ENCODE peak calls at places on chromosomes 3 and 15, in six cellular contexts. O is iris pigment epithelial cell, Y is IMR-90, I is psoas muscle, H is GM20000, M is GM13977. C is an unnamed sample.

GRCh38 chr3:45906681-45907220 is 20.4 kb downstream of the CCR9 start:
- DNase-seq in M (no peak), H (no peak), I (peak; percentile 43), Y (peak; percentile 84), O (peak; percentile 90), C (no peak)

GRCh38 chr3:171108066-171108465 is 81.5 kb upstream of the SLC2A2 start:
- DNase-seq in H (no peak), M (no peak), O (peak; percentile 25), I (no peak), Y (peak; percentile 29), C (no peak)

GRCh38 chr3:190840146-190840545 is 22.3 kb downstream of the GMNC start:
- DNase-seq in Y (peak; percentile 2), I (no peak), O (peak; percentile 8), M (no peak), H (no peak), C (no peak)

GRCh38 chr3:172065967-172066762 is 26.8 kb downstream of the FNDC3B start:
- DNase-seq in H (no peak), Y (peak; percentile 68), I (no peak), O (peak; percentile 87), M (no peak), C (no peak)

GRCh38 chr3:159586587-159587202 is 401.9 kb upstream of the IL12A start:
- DNase-seq in M (no peak), Y (peak; percentile 63), H (no peak), O (peak; percentile 65), I (no peak), C (no peak)

GRCh38 chr15:38844683-38845195 is 280.1 kb upstream of the RASGRP1 start:
- DNase-seq in I (no peak), M (no peak), H (no peak), O (peak; percentile 60), Y (peak; percentile 52), C (no peak)

GRCh38 chr3:113212155-113212844 is 943 bp downstream of the BOC start:
- DNase-seq in M (no peak), I (peak; percentile 36), H (peak; percentile 53), O (peak; percentile 15), Y (no peak), C (no peak)

GRCh38 chr15:67548862-67549651 is 6.6 kb downstream of the MAP2K5 start:
- DNase-seq in H (no peak), M (no peak), O (no peak), I (no peak), Y (no peak), C (no peak)

GRCh38 chr3:198092276-198092675 is 132.3 kb downstream of the LMLN start:
- DNase-seq in M (no peak), I (no peak), O (no peak), Y (no peak), H (no peak), C (no peak)

GRCh38 chr3:81485444-81485865 is 276.0 kb downstream of the GBE1 start:
- DNase-seq in Y (peak; percentile 78), O (peak; percentile 77), H (peak; percentile 26), M (peak; percentile 29), I (no peak), C (no peak)

GRCh38 chr15:51888593-51889195 is 59.2 kb downstream of the TMOD3 start:
- DNase-seq in O (peak; percentile 24), I (no peak), Y (peak; percentile 31), M (peak; percentile 51), H (peak; percentile 58), C (no peak)

GRCh38 chr15:65791335-65792129 is 561 bp downstream of the DENND4A start:
- DNase-seq in O (peak; percentile 38), M (peak; percentile 65), I (peak; percentile 71), Y (no peak), H (peak; percentile 23), C (peak; percentile 61)

GRCh38 chr3:107928084-107928445 is 162.8 kb downstream of the CD47 start:
- DNase-seq in Y (peak; percentile 49), I (no peak), O (peak; percentile 58), M (no peak), H (peak; percentile 36), C (no peak)

GRCh38 chr3:111639316-111639715 is 44.2 kb upstream of the ZBED2 start:
- DNase-seq in M (no peak), O (no peak), H (no peak), I (no peak), Y (no peak), C (no peak)

GRCh38 chr15:80264031-80264430 is 12.0 kb upstream of the CTXND1 start:
- DNase-seq in O (peak; percentile 29), H (no peak), M (no peak), I (no peak), Y (peak; percentile 22), C (no peak)

GRCh38 chr3:47096955-47097354 is 67.0 kb downstream of the SETD2 start:
- DNase-seq in I (no peak), M (no peak), O (peak; percentile 85), H (no peak), Y (peak; percentile 77), C (no peak)

GRCh38 chr3:21705769-21706168 is 45.2 kb downstream of the ZNF385D start:
- DNase-seq in H (no peak), I (peak; percentile 64), O (peak; percentile 30), Y (peak; percentile 69), M (no peak), C (peak; percentile 31)

GRCh38 chr3:150216866-150217600 is 191.1 kb upstream of the TSC22D2 start:
- DNase-seq in M (no peak), O (no peak), Y (no peak), I (no peak), H (no peak), C (no peak)

GRCh38 chr3:68088216-68088615 is 433.8 kb upstream of the SUCLG2 start:
- DNase-seq in H (no peak), Y (no peak), O (no peak), M (no peak), I (no peak), C (no peak)

GRCh38 chr3:124094496-124094895 is 102.6 kb upstream of the ROPN1 start:
- DNase-seq in I (no peak), O (no peak), M (no peak), Y (no peak), H (no peak), C (no peak)

GRCh38 chr15:68010366-68010765 is 43.7 kb upstream of the PIAS1 start:
- DNase-seq in Y (no peak), I (no peak), M (no peak), H (no peak), O (no peak), C (no peak)

GRCh38 chr3:168322941-168323340 is 227.2 kb upstream of the GOLIM4 start:
- DNase-seq in O (no peak), Y (peak; percentile 50), M (no peak), I (no peak), H (no peak), C (no peak)

GRCh38 chr3:13723676-13724207 is 156.1 kb downstream of the WNT7A start:
- DNase-seq in Y (no peak), M (no peak), H (no peak), I (no peak), O (no peak), C (peak; percentile 16)

GRCh38 chr15:90930861-90931629 is 1.3 kb downstream of the HDDC3 start:
- DNase-seq in Y (no peak), H (no peak), I (no peak), M (no peak), O (no peak), C (no peak)

GRCh38 chr3:181561605-181562031 is 150.1 kb upstream of the SOX2 start:
- DNase-seq in H (no peak), I (no peak), M (no peak), Y (no peak), O (no peak), C (no peak)

GRCh38 chr3:108301695-108302404 is 5.5 kb downstream of the HHLA2 start:
- DNase-seq in H (no peak), I (no peak), M (peak; percentile 11), Y (peak; percentile 31), O (no peak), C (no peak)